ENCODE peak calls at places on chromosomes 13 and 19, in five cellular contexts. H is heart right ventricle; E is stimulated activated CD4-positive, alpha-beta T cell treated with anti-CD3 and anti-CD28 coated beads, Interleukin-4, amount 100 ng/mL, for 1 hour; U is SJSA1; G is GM03348. M is an unnamed sample.

GRCh38 chr19:48249502-48250014 is 6.2 kb downstream of the CARD8 start:
- DNase-seq in H (peak; percentile 77), E (peak; percentile 77), U (no peak), G (no peak), M (peak; percentile 75)

GRCh38 chr13:96984061-96984508 is 10.2 kb downstream of the OXGR1 start:
- DNase-seq in H (no peak), E (no peak), U (no peak), G (no peak), M (no peak)

GRCh38 chr19:13849991-13850909 is 26.7 kb upstream of the NANOS3 start:
- DNase-seq in H (peak; percentile 84), E (peak; percentile 67), U (peak; percentile 82), G (peak; percentile 82), M (peak; percentile 95)

GRCh38 chr19:45097776-45098520 is 5.0 kb downstream of the PPP1R37 start:
- DNase-seq in H (peak; percentile 50), E (no peak), U (peak; percentile 65), G (peak; percentile 95), M (peak; percentile 77)

GRCh38 chr13:112343591-112343990 is 32.6 kb upstream of the SPACA7 start:
- DNase-seq in H (no peak), E (no peak), U (no peak), G (no peak), M (no peak)

GRCh38 chr19:531009-531752 is 379 bp upstream of the CDC34 start:
- DNase-seq in H (peak; percentile 78), E (peak; percentile 88), U (peak; percentile 85), G (peak; percentile 100), M (peak; percentile 94)

GRCh38 chr19:20423381-20424207 is 142.0 kb downstream of the ZNF737 start:
- DNase-seq in H (peak; percentile 52), E (peak; percentile 21), U (no peak), G (peak; percentile 29), M (peak; percentile 86)

GRCh38 chr19:44757057-44757734 is 8.7 kb downstream of the BCL3 start:
- DNase-seq in H (peak; percentile 79), E (no peak), U (no peak), G (no peak), M (peak; percentile 90)

GRCh38 chr13:26604784-26605183 is 47.3 kb downstream of the WASF3 start:
- DNase-seq in H (no peak), E (no peak), U (no peak), G (no peak), M (no peak)

GRCh38 chr13:31468114-31468902 is 268.5 kb downstream of the B3GLCT start:
- DNase-seq in H (no peak), E (no peak), U (no peak), G (no peak), M (no peak)

GRCh38 chr13:20230913-20231838 is 943 bp downstream of the GJB6 start:
- DNase-seq in H (no peak), E (peak; percentile 7), U (no peak), G (no peak), M (no peak)

GRCh38 chr13:42040730-42041016 is 7.8 kb upstream of the DGKH start:
- DNase-seq in H (no peak), E (no peak), U (no peak), G (no peak), M (no peak)

GRCh38 chr13:30832845-30833332 is 73.2 kb upstream of the MEDAG start:
- DNase-seq in H (no peak), E (peak; percentile 49), U (peak; percentile 58), G (no peak), M (peak; percentile 67)

GRCh38 chr19:3360494-3361383 is 5.6 kb upstream of the NFIC start:
- DNase-seq in H (peak; percentile 81), E (peak; percentile 87), U (peak; percentile 59), G (peak; percentile 84), M (peak; percentile 84)

GRCh38 chr13:67736646-67737420 is 506.7 kb upstream of the PCDH9 start:
- DNase-seq in H (no peak), E (no peak), U (no peak), G (peak; percentile 7), M (no peak)

GRCh38 chr13:111174377-111174776 is 59.3 kb downstream of the ARHGEF7 start:
- DNase-seq in H (no peak), E (no peak), U (no peak), G (no peak), M (no peak)

GRCh38 chr19:48186541-48186991 is 16.1 kb downstream of the ZSWIM9 start:
- DNase-seq in H (no peak), E (no peak), U (no peak), G (no peak), M (no peak)

GRCh38 chr13:111270765-111271164 is 49.7 kb upstream of the TEX29 start:
- DNase-seq in H (no peak), E (no peak), U (no peak), G (peak; percentile 44), M (no peak)

GRCh38 chr19:23440791-23441190 is 45.5 kb upstream of the ZNF91 start:
- DNase-seq in H (no peak), E (no peak), U (no peak), G (no peak), M (no peak)

GRCh38 chr13:113937073-113937472 is 36.8 kb downstream of the C13orf46 start:
- DNase-seq in H (no peak), E (no peak), U (no peak), G (no peak), M (peak; percentile 42)

GRCh38 chr13:68050746-68051145 is 820.6 kb upstream of the PCDH9 start:
- DNase-seq in H (no peak), E (no peak), U (no peak), G (no peak), M (no peak)

GRCh38 chr13:113205428-113205931 is 3.0 kb downstream of the PCID2 start:
- DNase-seq in H (no peak), E (no peak), U (peak; percentile 34), G (no peak), M (no peak)

GRCh38 chr13:109569938-109570711 is 216.3 kb downstream of the IRS2 start:
- DNase-seq in H (no peak), E (peak; percentile 4), U (no peak), G (no peak), M (no peak)